ENCODE peak calls at places on chromosomes 13 and 19, in six cellular contexts. C, L, D, Y, H and P are unnamed samples.

GRCh38 chr13:34588362-34588761 is 353.7 kb upstream of the NBEA start:
- DNase-seq in D (no peak), Y (no peak), H (no peak), L (no peak), C (no peak), P (no peak)

GRCh38 chr13:32859893-32860292 is 156.3 kb upstream of the KL start:
- DNase-seq in C (no peak), D (no peak), H (no peak), L (no peak), Y (no peak), P (peak; percentile 34)

GRCh38 chr13:40670307-40670706 is 3.9 kb upstream of the FOXO1 start:
- DNase-seq in L (no peak), C (no peak), H (no peak), Y (no peak), D (no peak), P (no peak)

GRCh38 chr13:102261809-102262208 is 140.0 kb downstream of the FGF14 start:
- DNase-seq in D (no peak), L (no peak), C (no peak), H (no peak), Y (no peak), P (no peak)

GRCh38 chr19:55212447-55212846 is 3.1 kb upstream of the PTPRH start:
- DNase-seq in L (no peak), C (no peak), H (no peak), D (no peak), Y (no peak), P (no peak)

GRCh38 chr19:46478356-46478986 is 7.1 kb upstream of the PNMA8A start:
- DNase-seq in Y (no peak), H (no peak), D (no peak), L (peak; percentile 15), C (no peak), P (no peak)

GRCh38 chr13:111953546-111954178 is 113.3 kb upstream of the SOX1 start:
- DNase-seq in C (no peak), L (no peak), D (no peak), Y (no peak), H (no peak), P (no peak)

GRCh38 chr13:113032291-113032690 is 63.3 kb downstream of the MCF2L start:
- DNase-seq in D (no peak), C (no peak), L (no peak), Y (no peak), H (no peak), P (no peak)

GRCh38 chr13:43444085-43444484 is 342.7 kb downstream of the ENOX1 start:
- DNase-seq in H (no peak), C (no peak), Y (no peak), D (no peak), L (no peak), P (no peak)

GRCh38 chr13:98172570-98173405 is 4.3 kb downstream of the RNF113B start:
- DNase-seq in L (no peak), Y (no peak), H (no peak), C (no peak), D (no peak), P (no peak)

GRCh38 chr19:54882758-54883157 is 8.7 kb downstream of the FCAR start:
- DNase-seq in L (no peak), D (no peak), C (no peak), H (no peak), Y (peak; percentile 72), P (no peak)

GRCh38 chr19:21134934-21135366 is 6.9 kb upstream of the ZNF431 start:
- DNase-seq in C (no peak), L (no peak), H (no peak), Y (no peak), D (no peak), P (no peak)

GRCh38 chr19:39141929-39142328 is 16.3 kb downstream of the PAK4 start:
- DNase-seq in D (no peak), C (no peak), Y (no peak), L (no peak), H (no peak), P (no peak)

GRCh38 chr19:52191374-52191773 is 1.5 kb downstream of the PPP2R1A start:
- DNase-seq in Y (no peak), H (no peak), C (no peak), L (no peak), D (no peak), P (no peak)

GRCh38 chr19:4991996-4992698 is 23.2 kb downstream of the KDM4B start:
- DNase-seq in L (no peak), D (no peak), Y (no peak), C (no peak), H (no peak), P (no peak)

GRCh38 chr19:49687566-49688316 is 1.7 kb upstream of the ADM5 start:
- DNase-seq in H (no peak), L (no peak), C (no peak), Y (no peak), D (no peak), P (no peak)

GRCh38 chr19:50513746-50514345 is at the start of gene ASPDH:
- DNase-seq in L (no peak), D (no peak), Y (no peak), C (no peak), H (no peak), P (no peak)

GRCh38 chr19:58579473-58580142 is 6.5 kb upstream of the MZF1 start:
- DNase-seq in D (no peak), H (no peak), Y (no peak), C (no peak), L (no peak), P (no peak)

GRCh38 chr19:49125025-49125731 is 5.8 kb downstream of the PPFIA3 start:
- DNase-seq in L (no peak), D (no peak), Y (no peak), C (no peak), H (no peak), P (no peak)

GRCh38 chr19:769610-770009 is 18.7 kb downstream of the MISP start:
- DNase-seq in L (no peak), C (no peak), H (no peak), D (no peak), Y (no peak), P (no peak)

GRCh38 chr13:26508885-26509284 is 48.6 kb upstream of the WASF3 start:
- DNase-seq in C (peak; percentile 84), H (no peak), D (peak; percentile 87), Y (no peak), L (no peak), P (peak; percentile 76)

GRCh38 chr13:97109256-97109655 is 112.9 kb upstream of the MBNL2 start:
- DNase-seq in H (no peak), Y (no peak), L (no peak), D (no peak), C (no peak), P (no peak)